ENCODE peak calls at places on chromosomes 1 and 21, in eight cellular contexts. One of them, this sample, is unnamed.

GRCh38 chr1:157147037-157147436 is 8.8 kb upstream of the ETV3 start:
- ATAC-seq in CD8-positive, alpha-beta T cell: no peak
- ATAC-seq in heart right ventricle: no peak
- ATAC-seq in pancreas: no peak
- ATAC-seq in central memory CD8-positive, alpha-beta T cell: no peak
- ATAC-seq in left cardiac atrium: no peak
- ATAC-seq in natural killer cell: no peak
- ATAC-seq in HepG2: no peak
- ATAC-seq in this sample: no peak

GRCh38 chr1:6485937-6486250 is 5.6 kb downstream of the PLEKHG5 start:
- ATAC-seq in CD8-positive, alpha-beta T cell: no peak
- ATAC-seq in heart right ventricle: peak
- ATAC-seq in pancreas: no peak
- ATAC-seq in central memory CD8-positive, alpha-beta T cell: no peak
- ATAC-seq in left cardiac atrium: no peak
- ATAC-seq in natural killer cell: no peak
- ATAC-seq in HepG2: no peak
- ATAC-seq in this sample: no peak

GRCh38 chr1:239387304-239388231 is 1.2 kb downstream of the CHRM3 start:
- ATAC-seq in CD8-positive, alpha-beta T cell: no peak
- ATAC-seq in heart right ventricle: no peak
- ATAC-seq in pancreas: peak
- ATAC-seq in central memory CD8-positive, alpha-beta T cell: no peak
- ATAC-seq in left cardiac atrium: peak
- ATAC-seq in natural killer cell: no peak
- ATAC-seq in HepG2: no peak
- ATAC-seq in this sample: no peak

GRCh38 chr21:35994605-35995004 is 65.7 kb downstream of the SETD4 start:
- ATAC-seq in CD8-positive, alpha-beta T cell: no peak
- ATAC-seq in heart right ventricle: no peak
- ATAC-seq in pancreas: no peak
- ATAC-seq in central memory CD8-positive, alpha-beta T cell: no peak
- ATAC-seq in left cardiac atrium: no peak
- ATAC-seq in natural killer cell: no peak
- ATAC-seq in HepG2: peak
- ATAC-seq in this sample: no peak

GRCh38 chr21:34669149-34669879 is 520 bp downstream of the CLIC6 start:
- ATAC-seq in CD8-positive, alpha-beta T cell: peak
- ATAC-seq in heart right ventricle: peak
- ATAC-seq in pancreas: peak
- ATAC-seq in central memory CD8-positive, alpha-beta T cell: peak
- ATAC-seq in left cardiac atrium: peak
- ATAC-seq in natural killer cell: peak
- ATAC-seq in HepG2: peak
- ATAC-seq in this sample: peak

GRCh38 chr1:67162954-67163353 is 3.3 kb upstream of the IL23R start:
- ATAC-seq in CD8-positive, alpha-beta T cell: peak
- ATAC-seq in heart right ventricle: no peak
- ATAC-seq in pancreas: no peak
- ATAC-seq in central memory CD8-positive, alpha-beta T cell: no peak
- ATAC-seq in left cardiac atrium: no peak
- ATAC-seq in natural killer cell: peak
- ATAC-seq in HepG2: no peak
- ATAC-seq in this sample: peak

GRCh38 chr1:2969011-2969869 is 52.0 kb upstream of the ACTRT2 start:
- ATAC-seq in CD8-positive, alpha-beta T cell: no peak
- ATAC-seq in heart right ventricle: no peak
- ATAC-seq in pancreas: no peak
- ATAC-seq in central memory CD8-positive, alpha-beta T cell: no peak
- ATAC-seq in left cardiac atrium: no peak
- ATAC-seq in natural killer cell: no peak
- ATAC-seq in HepG2: peak
- ATAC-seq in this sample: no peak

GRCh38 chr1:245310605-245311531 is 156.1 kb downstream of the KIF26B start:
- ATAC-seq in CD8-positive, alpha-beta T cell: no peak
- ATAC-seq in heart right ventricle: peak
- ATAC-seq in pancreas: peak
- ATAC-seq in central memory CD8-positive, alpha-beta T cell: no peak
- ATAC-seq in left cardiac atrium: peak
- ATAC-seq in natural killer cell: no peak
- ATAC-seq in HepG2: no peak
- ATAC-seq in this sample: no peak

GRCh38 chr1:219385786-219386427 is 212.2 kb downstream of the LYPLAL1 start:
- ATAC-seq in CD8-positive, alpha-beta T cell: no peak
- ATAC-seq in heart right ventricle: peak
- ATAC-seq in pancreas: peak
- ATAC-seq in central memory CD8-positive, alpha-beta T cell: peak
- ATAC-seq in left cardiac atrium: peak
- ATAC-seq in natural killer cell: no peak
- ATAC-seq in HepG2: peak
- ATAC-seq in this sample: peak

GRCh38 chr21:31041295-31042079 is 3.2 kb upstream of the KRTAP19-8 start:
- ATAC-seq in CD8-positive, alpha-beta T cell: no peak
- ATAC-seq in heart right ventricle: no peak
- ATAC-seq in pancreas: no peak
- ATAC-seq in central memory CD8-positive, alpha-beta T cell: no peak
- ATAC-seq in left cardiac atrium: no peak
- ATAC-seq in natural killer cell: no peak
- ATAC-seq in HepG2: no peak
- ATAC-seq in this sample: no peak

GRCh38 chr1:28985427-28985826 is 71.1 kb downstream of the EPB41 start:
- ATAC-seq in CD8-positive, alpha-beta T cell: no peak
- ATAC-seq in heart right ventricle: peak
- ATAC-seq in pancreas: no peak
- ATAC-seq in central memory CD8-positive, alpha-beta T cell: no peak
- ATAC-seq in left cardiac atrium: peak
- ATAC-seq in natural killer cell: no peak
- ATAC-seq in HepG2: no peak
- ATAC-seq in this sample: no peak

GRCh38 chr1:66729130-66729922 is 22.9 kb upstream of the DYNLT5 start:
- ATAC-seq in CD8-positive, alpha-beta T cell: peak
- ATAC-seq in heart right ventricle: no peak
- ATAC-seq in pancreas: no peak
- ATAC-seq in central memory CD8-positive, alpha-beta T cell: no peak
- ATAC-seq in left cardiac atrium: no peak
- ATAC-seq in natural killer cell: peak
- ATAC-seq in HepG2: no peak
- ATAC-seq in this sample: no peak

GRCh38 chr1:114388432-114389003 is 122.5 kb downstream of the TRIM33 start:
- ATAC-seq in CD8-positive, alpha-beta T cell: no peak
- ATAC-seq in heart right ventricle: no peak
- ATAC-seq in pancreas: no peak
- ATAC-seq in central memory CD8-positive, alpha-beta T cell: no peak
- ATAC-seq in left cardiac atrium: no peak
- ATAC-seq in natural killer cell: no peak
- ATAC-seq in HepG2: no peak
- ATAC-seq in this sample: no peak

GRCh38 chr1:201769966-201770365 is 59.0 kb upstream of the IPO9 start:
- ATAC-seq in CD8-positive, alpha-beta T cell: no peak
- ATAC-seq in heart right ventricle: peak
- ATAC-seq in pancreas: peak
- ATAC-seq in central memory CD8-positive, alpha-beta T cell: no peak
- ATAC-seq in left cardiac atrium: peak
- ATAC-seq in natural killer cell: no peak
- ATAC-seq in HepG2: no peak
- ATAC-seq in this sample: peak

GRCh38 chr1:108925920-108926319 is 37.4 kb downstream of the CLCC1 start:
- ATAC-seq in CD8-positive, alpha-beta T cell: no peak
- ATAC-seq in heart right ventricle: no peak
- ATAC-seq in pancreas: no peak
- ATAC-seq in central memory CD8-positive, alpha-beta T cell: no peak
- ATAC-seq in left cardiac atrium: no peak
- ATAC-seq in natural killer cell: no peak
- ATAC-seq in HepG2: no peak
- ATAC-seq in this sample: no peak

GRCh38 chr1:168452329-168452728 is 91.5 kb downstream of the XCL2 start:
- ATAC-seq in CD8-positive, alpha-beta T cell: no peak
- ATAC-seq in heart right ventricle: no peak
- ATAC-seq in pancreas: no peak
- ATAC-seq in central memory CD8-positive, alpha-beta T cell: no peak
- ATAC-seq in left cardiac atrium: no peak
- ATAC-seq in natural killer cell: no peak
- ATAC-seq in HepG2: no peak
- ATAC-seq in this sample: no peak

GRCh38 chr1:226310637-226311195 is 1.8 kb upstream of the LIN9 start:
- ATAC-seq in CD8-positive, alpha-beta T cell: no peak
- ATAC-seq in heart right ventricle: no peak
- ATAC-seq in pancreas: no peak
- ATAC-seq in central memory CD8-positive, alpha-beta T cell: no peak
- ATAC-seq in left cardiac atrium: no peak
- ATAC-seq in natural killer cell: no peak
- ATAC-seq in HepG2: no peak
- ATAC-seq in this sample: peak

GRCh38 chr21:42373181-42373907 is 7.0 kb upstream of the TFF1 start:
- ATAC-seq in CD8-positive, alpha-beta T cell: peak
- ATAC-seq in heart right ventricle: no peak
- ATAC-seq in pancreas: no peak
- ATAC-seq in central memory CD8-positive, alpha-beta T cell: no peak
- ATAC-seq in left cardiac atrium: no peak
- ATAC-seq in natural killer cell: no peak
- ATAC-seq in HepG2: no peak
- ATAC-seq in this sample: no peak

GRCh38 chr1:207817778-207818751 is 66.2 kb downstream of the CD46 start:
- ATAC-seq in CD8-positive, alpha-beta T cell: no peak
- ATAC-seq in heart right ventricle: peak
- ATAC-seq in pancreas: no peak
- ATAC-seq in central memory CD8-positive, alpha-beta T cell: no peak
- ATAC-seq in left cardiac atrium: peak
- ATAC-seq in natural killer cell: no peak
- ATAC-seq in HepG2: no peak
- ATAC-seq in this sample: no peak